ENCODE peak calls at places on chromosomes 11 and 22, in five cellular contexts. L is transverse colon; Z is A549; A is CD4-positive, alpha-beta memory T cell; E is gastrocnemius medialis. V is an unnamed sample.

GRCh38 chr11:64007160-64007628 is 21.0 kb downstream of the OTUB1 start:
- DNase-seq in E (no peak), Z (peak; percentile 61), L (no peak), A (no peak), V (peak; percentile 78)

GRCh38 chr11:1780700-1781592 is 17.2 kb upstream of the CTSD start:
- DNase-seq in A (no peak), E (no peak), Z (no peak), L (no peak), V (peak; percentile 95)

GRCh38 chr11:44532809-44533208 is 32.7 kb upstream of the CD82 start:
- DNase-seq in E (no peak), L (no peak), Z (no peak), A (no peak), V (no peak)

GRCh38 chr11:46554205-46555162 is 39.3 kb downstream of the AMBRA1 start:
- DNase-seq in A (no peak), Z (peak; percentile 68), E (no peak), L (no peak), V (no peak)

GRCh38 chr22:27097933-27098332 is 440.5 kb downstream of the MIAT start:
- DNase-seq in L (no peak), Z (no peak), E (no peak), A (no peak), V (no peak)

GRCh38 chr11:132704796-132705375 is 827.4 kb downstream of the OPCML start:
- DNase-seq in E (no peak), Z (no peak), L (no peak), A (no peak), V (no peak)

GRCh38 chr11:125728969-125729368 is 17.1 kb upstream of the PATE1 start:
- DNase-seq in A (no peak), E (no peak), Z (no peak), L (no peak), V (no peak)

GRCh38 chr22:39656495-39657490 is 86.2 kb downstream of the CACNA1I start:
- DNase-seq in A (no peak), Z (no peak), E (no peak), L (no peak), V (no peak)

GRCh38 chr22:26589367-26589844 is 526 bp downstream of the TPST2 start:
- DNase-seq in E (no peak), L (peak; percentile 57), A (no peak), Z (no peak), V (no peak)

GRCh38 chr11:1729692-1730011 is 20.7 kb downstream of the IFITM10 start:
- DNase-seq in L (no peak), A (no peak), E (no peak), Z (no peak), V (no peak)

GRCh38 chr11:117005758-117006157 is 92.5 kb downstream of the SIK3 start:
- DNase-seq in L (no peak), A (no peak), E (no peak), Z (no peak), V (no peak)

GRCh38 chr22:18968011-18968749 is 32.1 kb upstream of the PRODH start:
- DNase-seq in L (no peak), A (no peak), E (no peak), Z (no peak), V (no peak)

GRCh38 chr11:96168623-96169022 is 174.4 kb downstream of the MAML2 start:
- DNase-seq in A (no peak), Z (peak; percentile 44), L (no peak), E (peak; percentile 40), V (no peak)

GRCh38 chr11:32333335-32333991 is 101.9 kb downstream of the WT1 start:
- DNase-seq in E (peak; percentile 6), L (peak; percentile 55), A (peak; percentile 11), Z (peak; percentile 73), V (peak; percentile 84)

GRCh38 chr22:43433904-43434600 is 22.2 kb downstream of the MPPED1 start:
- DNase-seq in A (no peak), E (no peak), L (no peak), Z (no peak), V (no peak)

GRCh38 chr22:37566329-37566837 is 6.1 kb downstream of the CDC42EP1 start:
- DNase-seq in A (peak; percentile 50), Z (no peak), E (no peak), L (peak; percentile 44), V (peak; percentile 61)

GRCh38 chr22:37565830-37566229 is 5.5 kb downstream of the CDC42EP1 start:
- DNase-seq in E (no peak), L (no peak), Z (no peak), A (no peak), V (no peak)

GRCh38 chr22:37568448-37569008 is 8.2 kb downstream of the CDC42EP1 start:
- DNase-seq in L (no peak), Z (no peak), E (no peak), A (no peak), V (no peak)

GRCh38 chr22:37567991-37568390 is 7.7 kb downstream of the CDC42EP1 start:
- DNase-seq in A (no peak), L (no peak), E (no peak), Z (no peak), V (no peak)

GRCh38 chr22:37566903-37567798 is 6.9 kb downstream of the CDC42EP1 start:
- DNase-seq in Z (peak; percentile 63), L (peak; percentile 95), E (peak; percentile 41), A (peak; percentile 89), V (peak; percentile 96)
- H3K27ac ChIP-seq in Z (no peak overlapping the region), L (peak overlapping the region; percentile 80), E (peak overlapping the region; percentile 83), A (no peak overlapping the region), V (peak overlapping the region; percentile 67)

DNA sequence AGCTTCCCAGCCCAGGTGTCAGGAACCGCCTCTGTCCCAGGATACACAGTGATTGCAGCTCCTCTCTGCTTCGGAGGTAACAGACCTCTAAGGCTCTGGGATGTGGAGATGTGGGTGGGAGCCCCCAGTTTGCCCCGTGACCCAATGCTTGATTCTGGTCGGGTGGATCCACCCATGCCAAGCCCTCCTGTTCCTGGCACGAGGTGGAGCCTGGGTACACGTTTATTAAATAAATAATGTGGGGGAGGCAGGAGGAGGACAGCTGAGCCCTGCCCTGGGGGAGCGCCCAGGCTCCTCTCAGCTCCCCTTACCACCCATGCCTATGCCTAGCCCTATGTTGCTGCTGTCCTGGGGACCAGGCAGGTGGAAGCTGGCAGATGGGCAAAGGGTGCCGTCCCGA is 16.0 kb downstream of the ARHGEF17 start:
- DNase-seq in A (no peak), Z (no peak), E (no peak), L (no peak), V (no peak)
- H3K4me1 ChIP-seq in A (peaks cover 4% of the 10 kb centered on the region), Z (peaks cover 9% of the 10 kb centered on the region), E (peaks cover 22% of the 10 kb centered on the region), L (peaks cover 66% of the 10 kb centered on the region), V (peaks cover 78% of the 10 kb centered on the region)

GRCh38 chr11:70468256-70469230 is 70.2 kb downstream of the CTTN start:
- DNase-seq in Z (no peak), A (no peak), L (no peak), E (no peak), V (no peak)
- H3K27ac ChIP-seq in Z (no peak overlapping the region), A (no peak overlapping the region), L (no peak overlapping the region), E (no peak overlapping the region), V (no peak overlapping the region)

DNA sequence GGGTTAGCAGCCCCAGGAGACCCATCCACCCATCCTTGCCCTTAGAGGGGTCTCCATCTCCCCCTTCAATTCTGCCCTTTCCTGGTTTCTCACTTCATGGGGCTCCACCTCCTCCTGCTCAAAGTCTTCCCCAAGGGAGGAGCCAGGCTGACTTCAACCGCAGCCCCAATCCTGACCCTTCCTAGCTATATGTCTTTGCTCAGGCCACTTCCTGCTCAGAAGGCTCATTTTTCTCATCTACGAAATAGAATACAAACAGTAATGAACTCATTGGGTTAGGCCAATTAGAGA is 24.5 kb downstream of the POU2AF1 start:
- DNase-seq in E (no peak), A (no peak), L (no peak), Z (no peak), V (no peak)
- H3K4me1 ChIP-seq in E (no peaks in the 10 kb centered on the region), A (no peaks in the 10 kb centered on the region), L (peaks cover 16% of the 10 kb centered on the region), Z (no peaks in the 10 kb centered on the region), V (no peaks in the 10 kb centered on the region)

GRCh38 chr11:112318193-112318592 is 57.5 kb upstream of the PLET1 start:
- DNase-seq in A (no peak), Z (peak; percentile 19), E (no peak), L (no peak), V (no peak)
- H3K27ac ChIP-seq in A (no peak overlapping the region), Z (peak overlapping the region; percentile 60), E (no peak overlapping the region), L (peak overlapping the region; percentile 42), V (no peak overlapping the region)